ENCODE peak calls at places on chromosomes 5 and 9, in eight cellular contexts. T is adipocyte, C is K562, Q is upper lobe of right lung, R is cardiac muscle cell, P is small intestine, U is PC-9, W is hepatocyte. I is an unnamed sample. For H3K27me3, the result is how much of the 10 kb centered on the place peaks cover.

GRCh38 chr9:119004618-119004990 is 364.6 kb downstream of the BRINP1 start:
- DNase-seq in W (peak), R (peak), T (peak), U (no peak), P (peak), C (no peak), Q (no peak), I (no peak)

GRCh38 chr5:51380603-51381207 is 2.5 kb upstream of the ISL1 start:
- DNase-seq in W (peak), R (peak), C (peak), T (peak), Q (no peak), P (peak), U (peak), I (peak)

GRCh38 chr5:141326088-141326854 is 4.0 kb upstream of the PCDHGA1 start:
- DNase-seq in P (peak), U (peak), W (peak), T (peak), R (peak), Q (peak), C (peak), I (no peak)

GRCh38 chr5:98050583-98050982 is 722.9 kb upstream of the RGMB start:
- DNase-seq in P (no peak), R (peak), Q (no peak), W (peak), C (no peak), U (peak), T (no peak), I (no peak)

GRCh38 chr5:72237879-72238278 is 82.2 kb downstream of the MRPS27 start:
- DNase-seq in U (no peak), C (no peak), T (no peak), W (no peak), P (no peak), R (no peak), Q (no peak), I (no peak)

GRCh38 chr9:40911647-40912046 is 216.8 kb downstream of the FOXD4L6 start:
- DNase-seq in U (no peak), T (no peak), R (no peak), W (no peak), P (no peak), Q (no peak), C (no peak), I (no peak)

GRCh38 chr5:98497391-98497790 is 276.1 kb upstream of the RGMB start:
- DNase-seq in T (no peak), U (no peak), R (peak), Q (no peak), W (no peak), C (no peak), P (no peak), I (no peak)

GRCh38 chr9:137606005-137606601 is 617 bp downstream of the ARRDC1 start:
- DNase-seq in Q (peak), C (no peak), P (peak), U (peak), T (peak), W (peak), R (no peak), I (no peak)

GRCh38 chr9:137774775-137775386 is 102.7 kb upstream of the CACNA1B start:
- DNase-seq in T (no peak), R (no peak), W (no peak), U (no peak), P (no peak), Q (no peak), C (no peak), I (no peak)

GRCh38 chr9:23824241-23825142 is 1.5 kb downstream of the ELAVL2 start:
- DNase-seq in C (no peak), P (no peak), U (no peak), Q (peak), R (no peak), W (peak), T (peak), I (no peak)

GRCh38 chr9:23821400-23822181 is 4.4 kb downstream of the ELAVL2 start:
- DNase-seq in T (peak), C (no peak), W (peak), Q (peak), U (no peak), R (no peak), P (no peak), I (no peak)

GRCh38 chr9:23825143-23825531 is 903 bp downstream of the ELAVL2 start:
- DNase-seq in U (no peak), C (no peak), Q (no peak), R (no peak), W (no peak), T (no peak), P (no peak), I (no peak)

GRCh38 chr9:23820731-23821399 is 5.2 kb downstream of the ELAVL2 start:
- DNase-seq in C (no peak), U (no peak), P (no peak), W (peak), R (no peak), T (peak), Q (peak), I (no peak)

DNA sequence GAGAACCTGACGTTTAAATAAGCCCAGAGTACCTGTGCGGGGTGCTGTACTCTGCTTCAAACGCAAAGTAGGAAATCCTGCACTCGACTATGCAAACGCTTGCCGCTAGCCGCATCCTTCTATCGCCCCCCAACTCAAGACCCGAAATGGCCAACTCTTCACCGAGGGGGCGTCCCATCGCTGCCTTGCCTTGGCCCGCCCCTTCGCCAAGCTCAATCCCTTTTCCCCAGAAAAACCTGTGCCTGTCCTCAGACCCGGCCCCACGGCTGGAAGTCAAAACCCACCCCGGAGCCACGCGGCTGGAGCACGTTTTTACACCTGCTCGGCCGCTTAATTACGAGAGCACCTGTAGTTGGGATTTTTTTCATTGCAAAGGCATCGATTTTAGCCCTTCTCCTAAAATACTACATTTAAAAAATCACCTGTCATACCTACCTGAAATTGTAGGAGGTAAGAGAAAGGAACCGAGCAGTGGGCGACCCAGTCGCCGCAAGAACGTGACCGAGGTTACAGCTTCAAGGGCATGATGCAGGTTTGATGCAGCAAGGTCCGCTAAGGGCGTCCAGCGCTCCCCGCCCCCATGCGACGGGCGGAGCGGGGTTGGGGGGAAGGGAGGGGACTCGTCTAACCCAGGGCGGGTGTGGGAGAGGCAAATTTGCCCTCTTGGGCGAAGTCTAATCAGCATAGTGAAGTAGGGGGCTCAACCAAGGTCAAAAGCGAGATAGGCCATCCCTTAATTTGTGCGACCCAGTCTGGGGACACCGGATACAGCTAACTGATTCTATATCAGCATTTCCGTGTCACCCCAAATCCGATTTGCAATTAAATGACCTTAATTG is 3.5 kb downstream of the ELAVL2 start:
- DNase-seq in C (no peak), W (no peak), U (no peak), Q (no peak), P (no peak), R (no peak), T (no peak), I (no peak)
- H3K27me3 ChIP-seq in C (under half), W (half or more), U (under half), Q (half or more), P (under half), R (half or more), T (half or more), I (under half)

DNA sequence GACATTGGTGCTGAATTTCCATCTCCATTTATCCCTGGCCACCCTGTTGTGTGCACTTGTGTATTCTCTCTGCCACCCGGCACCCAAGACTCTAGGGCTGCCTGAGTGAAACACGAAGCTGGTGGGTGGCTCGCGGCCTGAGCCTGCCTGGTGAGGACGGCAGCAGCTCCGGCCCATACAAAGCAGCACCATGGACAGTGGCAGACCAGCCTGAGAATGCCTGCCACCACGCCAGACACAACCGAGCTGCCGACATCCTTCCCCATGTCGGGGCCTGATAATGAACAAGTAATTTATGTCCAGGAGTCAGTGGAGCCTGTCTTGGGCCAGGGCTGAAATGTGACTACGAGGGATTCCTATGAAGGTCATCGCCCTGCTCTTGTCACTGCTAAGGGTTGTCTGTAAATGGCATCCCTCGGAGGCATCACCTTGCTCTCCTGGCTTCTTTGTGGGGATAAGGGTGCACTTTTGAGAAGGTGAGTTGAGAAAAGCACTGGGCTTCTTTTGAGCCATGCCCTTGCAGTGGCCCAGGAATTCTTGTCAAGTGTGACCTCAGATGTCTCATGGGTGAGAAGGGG is 175.7 kb downstream of the MELK start:
- DNase-seq in C (peak), T (peak), Q (no peak), U (peak), P (no peak), R (peak), W (peak), I (peak)
- H3K27me3 ChIP-seq in C (under half), T (half or more), Q (under half), U (half or more), P (under half), R (under half), W (under half), I (under half)

GRCh38 chr9:130191068-130191748 is 19.0 kb downstream of the NCS1 start:
- DNase-seq in Q (no peak), T (no peak), P (no peak), C (no peak), U (no peak), R (no peak), W (no peak), I (no peak)

GRCh38 chr9:130191749-130192120 is 19.5 kb downstream of the NCS1 start:
- DNase-seq in R (no peak), W (no peak), P (no peak), U (no peak), T (no peak), Q (no peak), C (no peak), I (no peak)

GRCh38 chr9:130193119-130193518 is 20.9 kb downstream of the NCS1 start:
- DNase-seq in C (no peak), Q (no peak), W (no peak), P (no peak), T (no peak), R (no peak), U (no peak), I (no peak)

GRCh38 chr9:130193531-130194405 is 21.6 kb downstream of the NCS1 start:
- DNase-seq in R (no peak), Q (no peak), P (no peak), C (no peak), T (no peak), W (no peak), U (no peak), I (no peak)

DNA sequence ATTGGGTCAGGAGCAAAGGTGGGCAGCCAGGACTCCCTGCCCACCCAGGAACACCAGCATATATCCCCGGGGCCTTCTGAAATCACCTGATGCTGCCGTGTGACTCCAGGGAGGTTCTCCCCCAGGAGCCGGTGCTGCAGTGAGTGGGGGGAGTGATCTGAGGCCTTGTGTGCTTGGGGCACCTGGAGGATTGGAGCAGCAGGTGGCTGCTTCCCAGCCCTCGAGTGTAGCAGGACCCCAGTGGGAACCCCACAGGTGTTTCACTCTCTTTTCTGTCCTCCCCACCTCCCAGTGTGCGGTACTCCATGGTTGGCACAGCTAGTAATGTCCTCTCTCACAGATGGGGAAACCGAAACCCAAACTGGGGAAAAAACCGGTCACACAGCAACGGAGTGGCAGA is 20.4 kb downstream of the NCS1 start:
- DNase-seq in Q (no peak), U (no peak), W (no peak), T (no peak), R (no peak), C (no peak), P (no peak), I (no peak)
- H3K27me3 ChIP-seq in Q (under half), U (under half), W (under half), T (under half), R (under half), C (under half), P (under half), I (under half)

GRCh38 chr9:846852-847251 is 5.4 kb downstream of the DMRT1 start:
- DNase-seq in R (no peak), P (no peak), Q (no peak), C (no peak), U (peak), T (no peak), W (no peak), I (no peak)

GRCh38 chr9:847505-847904 is 6.0 kb downstream of the DMRT1 start:
- DNase-seq in P (no peak), U (no peak), T (no peak), C (no peak), W (no peak), R (no peak), Q (no peak), I (no peak)

GRCh38 chr9:841371-842209 is at the start of gene DMRT1:
- DNase-seq in T (no peak), Q (peak), R (no peak), W (peak), P (no peak), C (no peak), U (no peak), I (no peak)

GRCh38 chr9:840343-840742 is 1.2 kb upstream of the DMRT1 start:
- DNase-seq in W (no peak), C (no peak), U (no peak), T (no peak), R (no peak), P (no peak), Q (no peak), I (no peak)

DNA sequence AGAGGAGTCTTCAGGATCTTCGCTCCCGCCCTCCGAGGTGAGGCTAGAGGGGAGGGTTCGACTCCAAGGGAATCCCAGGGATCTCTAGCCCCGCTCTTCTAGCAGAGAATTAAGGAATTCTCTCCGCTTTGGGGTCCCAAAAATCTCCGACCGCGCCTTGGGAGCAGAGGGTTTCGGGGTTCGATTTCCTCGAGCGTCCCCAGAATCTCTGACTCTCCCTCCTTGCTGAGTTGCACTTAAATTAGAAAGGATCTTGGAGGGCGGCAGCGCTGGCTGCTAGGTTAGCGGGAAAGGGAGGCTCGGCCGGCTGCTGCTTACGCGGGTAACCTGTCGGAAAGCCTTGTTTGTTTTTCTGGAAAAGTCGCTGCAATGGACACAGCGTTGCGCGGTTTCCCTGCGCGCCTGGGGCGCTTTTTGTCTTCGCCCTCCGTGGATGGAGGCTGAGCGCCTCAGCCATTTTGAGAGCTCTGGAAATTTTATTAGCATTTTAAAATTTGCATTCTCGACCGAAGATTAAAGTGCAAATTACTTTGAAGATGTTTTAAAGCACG is 1.5 kb downstream of the DMRT1 start:
- DNase-seq in C (no peak), W (no peak), U (no peak), T (no peak), R (no peak), Q (no peak), P (no peak), I (no peak)
- H3K27me3 ChIP-seq in C (under half), W (half or more), U (under half), T (half or more), R (half or more), Q (half or more), P (under half), I (under half)

GRCh38 chr5:142356716-142357468 is 32.1 kb upstream of the SPRY4 start:
- DNase-seq in Q (peak), T (peak), W (peak), R (peak), C (peak), U (peak), P (peak), I (peak)

GRCh38 chr5:142357469-142358090 is 32.8 kb upstream of the SPRY4 start:
- DNase-seq in W (no peak), P (no peak), Q (no peak), T (no peak), C (no peak), U (no peak), R (peak), I (no peak)

GRCh38 chr5:142358121-142358520 is 33.3 kb upstream of the SPRY4 start:
- DNase-seq in R (no peak), W (no peak), T (no peak), C (no peak), U (no peak), Q (no peak), P (no peak), I (no peak)

GRCh38 chr5:142358648-142359047 is 33.8 kb upstream of the SPRY4 start:
- DNase-seq in P (no peak), R (no peak), C (no peak), Q (no peak), U (no peak), W (no peak), T (no peak), I (no peak)

DNA sequence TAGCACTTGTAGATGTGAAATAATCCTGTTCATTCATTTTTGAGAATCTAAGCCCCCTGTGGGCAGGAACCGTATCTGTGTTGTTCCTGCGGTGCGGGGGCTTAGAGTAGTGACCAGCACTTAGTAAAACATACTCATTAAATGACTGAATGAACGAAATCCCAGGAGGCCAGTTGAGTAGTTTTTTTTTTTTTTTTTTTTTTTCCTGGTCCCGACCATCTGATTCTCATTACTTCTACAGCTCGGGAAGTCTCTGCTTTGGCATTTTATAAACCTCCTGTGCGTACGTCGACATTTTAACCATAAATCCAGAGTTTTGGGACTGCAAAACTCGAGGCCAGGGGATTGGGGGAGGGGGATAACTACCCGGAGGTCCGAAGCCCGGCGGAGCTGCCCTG is 31.5 kb upstream of the SPRY4 start:
- DNase-seq in C (no peak), P (no peak), U (no peak), R (no peak), W (no peak), Q (no peak), T (peak), I (no peak)
- H3K27me3 ChIP-seq in C (under half), P (under half), U (under half), R (under half), W (under half), Q (under half), T (under half), I (under half)

DNA sequence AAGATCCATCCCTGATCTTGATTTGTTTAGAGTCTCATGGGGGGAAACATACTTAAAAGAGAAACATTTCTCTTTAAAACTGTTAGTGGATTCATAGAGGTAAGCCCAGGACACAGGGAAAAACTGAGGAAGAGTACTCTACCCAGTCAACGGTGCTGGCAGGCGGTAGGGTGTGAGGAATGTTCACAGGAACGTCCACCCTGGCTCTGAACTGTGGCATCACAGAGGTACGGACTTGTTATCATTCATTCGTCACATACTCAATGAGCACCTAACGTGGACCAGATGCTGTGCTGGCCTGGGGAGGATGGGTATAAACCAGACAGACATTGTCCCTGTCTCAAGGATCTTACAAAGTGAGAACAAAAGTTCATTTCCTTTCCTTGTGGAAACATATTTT is 18.8 kb upstream of the PPARGC1B start:
- DNase-seq in T (no peak), C (no peak), U (no peak), P (no peak), Q (no peak), W (no peak), R (no peak), I (no peak)
- H3K27me3 ChIP-seq in T (under half), C (under half), U (under half), P (under half), Q (under half), W (under half), R (under half), I (under half)

DNA sequence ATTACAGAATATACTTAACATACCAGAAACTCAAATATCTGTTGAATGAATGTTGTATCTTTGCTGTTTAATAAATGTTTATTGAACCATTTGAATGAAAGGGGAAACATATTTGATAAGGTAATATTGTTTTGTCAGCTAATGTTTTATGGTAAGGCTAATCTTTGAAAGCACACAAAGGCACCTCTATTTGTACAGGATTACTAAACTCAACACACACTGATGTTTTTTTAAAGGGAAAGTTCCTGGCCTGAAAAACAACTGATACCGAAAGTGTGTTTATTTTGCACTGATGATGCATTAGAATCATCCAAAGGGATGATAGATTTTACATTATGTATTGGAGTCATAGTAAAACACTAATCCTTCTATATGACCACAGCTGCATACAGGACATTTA is 82.5 kb downstream of the ADCY2 start:
- DNase-seq in T (no peak), P (peak), Q (no peak), U (no peak), C (no peak), W (no peak), R (no peak), I (no peak)
- H3K27me3 ChIP-seq in T (under half), P (under half), Q (under half), U (under half), C (under half), W (under half), R (under half), I (under half)

GRCh38 chr9:130321539-130321938 is 56.0 kb downstream of the HMCN2 start:
- DNase-seq in U (no peak), W (no peak), R (no peak), C (no peak), Q (no peak), T (no peak), P (no peak), I (no peak)
- H3K27me3 ChIP-seq in U (half or more), W (under half), R (under half), C (under half), Q (under half), T (half or more), P (under half), I (under half)

GRCh38 chr9:122212473-122213004 is 16.2 kb downstream of the LHX6 start:
- DNase-seq in R (no peak), P (no peak), U (no peak), T (no peak), Q (peak), C (peak), W (no peak), I (no peak)
- H3K27me3 ChIP-seq in R (half or more), P (under half), U (under half), T (half or more), Q (half or more), C (under half), W (half or more), I (under half)